ENCODE peak calls at places on chromosomes 2 and 18, in eight cellular contexts. One of them, this sample, is unnamed.

GRCh38 chr2:172251231-172251630 is 148.5 kb upstream of the DLX2 start:
- DNase-seq in psoas muscle: no peak
- DNase-seq in CD4-positive, alpha-beta memory T cell: no peak
- DNase-seq in GM23338: no peak
- DNase-seq in naive thymus-derived CD4-positive, alpha-beta T cell: no peak
- DNase-seq in left ventricle myocardium inferior: no peak
- DNase-seq in right lobe of liver: no peak
- DNase-seq in CD8-positive, alpha-beta memory T cell: no peak
- DNase-seq in this sample: no peak

GRCh38 chr2:101188683-101189405 is 37.7 kb upstream of the TBC1D8 start:
- DNase-seq in psoas muscle: no peak
- DNase-seq in CD4-positive, alpha-beta memory T cell: no peak
- DNase-seq in GM23338: peak; percentile 89
- DNase-seq in naive thymus-derived CD4-positive, alpha-beta T cell: no peak
- DNase-seq in left ventricle myocardium inferior: no peak
- DNase-seq in right lobe of liver: no peak
- DNase-seq in CD8-positive, alpha-beta memory T cell: no peak
- DNase-seq in this sample: peak; percentile 89

GRCh38 chr2:20067992-20068727 is 16.7 kb upstream of the LAPTM4A start:
- DNase-seq in psoas muscle: no peak
- DNase-seq in CD4-positive, alpha-beta memory T cell: no peak
- DNase-seq in GM23338: no peak
- DNase-seq in naive thymus-derived CD4-positive, alpha-beta T cell: no peak
- DNase-seq in left ventricle myocardium inferior: no peak
- DNase-seq in right lobe of liver: no peak
- DNase-seq in CD8-positive, alpha-beta memory T cell: no peak
- DNase-seq in this sample: no peak

GRCh38 chr18:22558945-22559385 is 141.2 kb upstream of the CTAGE1 start:
- DNase-seq in psoas muscle: peak; percentile 36
- DNase-seq in CD4-positive, alpha-beta memory T cell: no peak
- DNase-seq in GM23338: peak; percentile 40
- DNase-seq in naive thymus-derived CD4-positive, alpha-beta T cell: no peak
- DNase-seq in left ventricle myocardium inferior: peak; percentile 66
- DNase-seq in right lobe of liver: peak; percentile 89
- DNase-seq in CD8-positive, alpha-beta memory T cell: no peak
- DNase-seq in this sample: peak; percentile 62

GRCh38 chr2:135043345-135043744 is 3.9 kb downstream of the MAP3K19 start:
- DNase-seq in psoas muscle: no peak
- DNase-seq in CD4-positive, alpha-beta memory T cell: peak; percentile 9
- DNase-seq in GM23338: peak; percentile 17
- DNase-seq in naive thymus-derived CD4-positive, alpha-beta T cell: no peak
- DNase-seq in left ventricle myocardium inferior: no peak
- DNase-seq in right lobe of liver: no peak
- DNase-seq in CD8-positive, alpha-beta memory T cell: no peak
- DNase-seq in this sample: peak; percentile 57

GRCh38 chr18:76472811-76473210 is 22.2 kb downstream of the ZNF516 start:
- DNase-seq in psoas muscle: no peak
- DNase-seq in CD4-positive, alpha-beta memory T cell: no peak
- DNase-seq in GM23338: no peak
- DNase-seq in naive thymus-derived CD4-positive, alpha-beta T cell: no peak
- DNase-seq in left ventricle myocardium inferior: no peak
- DNase-seq in right lobe of liver: no peak
- DNase-seq in CD8-positive, alpha-beta memory T cell: no peak
- DNase-seq in this sample: no peak

GRCh38 chr2:96870631-96871255 is 863 bp upstream of the SEMA4C start:
- DNase-seq in psoas muscle: no peak
- DNase-seq in CD4-positive, alpha-beta memory T cell: peak; percentile 80
- DNase-seq in GM23338: peak; percentile 34
- DNase-seq in naive thymus-derived CD4-positive, alpha-beta T cell: peak; percentile 73
- DNase-seq in left ventricle myocardium inferior: no peak
- DNase-seq in right lobe of liver: no peak
- DNase-seq in CD8-positive, alpha-beta memory T cell: peak; percentile 78
- DNase-seq in this sample: no peak

GRCh38 chr2:236334122-236334876 is 70.1 kb upstream of the ASB18 start:
- DNase-seq in psoas muscle: peak; percentile 55
- DNase-seq in CD4-positive, alpha-beta memory T cell: no peak
- DNase-seq in GM23338: no peak
- DNase-seq in naive thymus-derived CD4-positive, alpha-beta T cell: no peak
- DNase-seq in left ventricle myocardium inferior: peak; percentile 56
- DNase-seq in right lobe of liver: no peak
- DNase-seq in CD8-positive, alpha-beta memory T cell: no peak
- DNase-seq in this sample: no peak

GRCh38 chr2:216765810-216766259 is 70.5 kb upstream of the IGFBP5 start:
- DNase-seq in psoas muscle: no peak
- DNase-seq in CD4-positive, alpha-beta memory T cell: no peak
- DNase-seq in GM23338: peak; percentile 88
- DNase-seq in naive thymus-derived CD4-positive, alpha-beta T cell: no peak
- DNase-seq in left ventricle myocardium inferior: peak; percentile 33
- DNase-seq in right lobe of liver: no peak
- DNase-seq in CD8-positive, alpha-beta memory T cell: no peak
- DNase-seq in this sample: peak; percentile 91

DNA sequence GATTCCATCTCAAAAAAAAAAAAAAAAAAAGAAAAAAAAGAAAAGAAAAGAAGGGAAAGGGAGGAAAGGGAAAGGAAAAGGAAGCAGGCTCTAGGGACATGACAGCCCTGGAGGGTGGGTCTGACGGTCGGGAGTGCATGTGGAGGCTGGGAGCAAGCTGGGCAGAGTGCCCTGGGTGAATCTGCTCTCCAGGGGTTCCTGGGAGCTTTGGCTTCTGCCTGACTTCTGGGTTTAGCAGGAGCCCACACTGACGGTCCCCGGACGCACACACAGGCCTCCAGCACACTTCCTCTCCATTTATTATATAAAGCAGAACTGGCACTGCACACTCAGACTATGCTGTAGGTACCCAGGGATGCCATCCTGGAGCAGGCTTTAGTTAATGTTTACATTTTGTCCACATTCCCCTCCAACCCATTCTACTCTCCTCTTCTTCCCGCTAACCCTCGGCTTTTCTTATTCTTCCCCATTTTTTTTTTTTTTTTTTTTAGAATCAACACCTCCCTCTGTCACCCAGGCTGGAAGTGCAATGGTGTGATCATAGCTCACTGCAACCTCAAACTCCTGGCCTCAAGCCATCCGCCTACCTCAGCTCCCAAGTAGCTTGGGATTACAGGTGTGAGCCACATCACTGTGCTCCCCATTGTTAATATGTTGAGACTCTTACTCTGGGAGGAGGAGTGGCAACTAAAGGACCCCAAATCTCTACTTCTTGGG is 151.1 kb upstream of the SLC1A4 start:
- DNase-seq in psoas muscle: peak; percentile 31
- DNase-seq in CD4-positive, alpha-beta memory T cell: no peak
- DNase-seq in GM23338: no peak
- DNase-seq in naive thymus-derived CD4-positive, alpha-beta T cell: no peak
- DNase-seq in left ventricle myocardium inferior: peak; percentile 22
- DNase-seq in right lobe of liver: no peak
- DNase-seq in CD8-positive, alpha-beta memory T cell: no peak
- DNase-seq in this sample: no peak
- H3K4me3 ChIP-seq in psoas muscle: no peak overlapping the region
- H3K4me3 ChIP-seq in CD4-positive, alpha-beta memory T cell: no peak overlapping the region
- H3K4me3 ChIP-seq in GM23338: no peak overlapping the region
- H3K4me3 ChIP-seq in naive thymus-derived CD4-positive, alpha-beta T cell: no peak overlapping the region
- H3K4me3 ChIP-seq in left ventricle myocardium inferior: no peak overlapping the region
- H3K4me3 ChIP-seq in right lobe of liver: no peak overlapping the region
- H3K4me3 ChIP-seq in CD8-positive, alpha-beta memory T cell: no peak overlapping the region
- H3K4me3 ChIP-seq in this sample: no peak overlapping the region

GRCh38 chr2:121193185-121193584 is 91.8 kb downstream of the TFCP2L1 start:
- DNase-seq in psoas muscle: no peak
- DNase-seq in CD4-positive, alpha-beta memory T cell: no peak
- DNase-seq in GM23338: no peak
- DNase-seq in naive thymus-derived CD4-positive, alpha-beta T cell: no peak
- DNase-seq in left ventricle myocardium inferior: no peak
- DNase-seq in right lobe of liver: no peak
- DNase-seq in CD8-positive, alpha-beta memory T cell: no peak
- DNase-seq in this sample: no peak

GRCh38 chr2:121196132-121196848 is 88.7 kb downstream of the TFCP2L1 start:
- DNase-seq in psoas muscle: peak; percentile 49
- DNase-seq in CD4-positive, alpha-beta memory T cell: no peak
- DNase-seq in GM23338: peak; percentile 38
- DNase-seq in naive thymus-derived CD4-positive, alpha-beta T cell: no peak
- DNase-seq in left ventricle myocardium inferior: no peak
- DNase-seq in right lobe of liver: peak; percentile 38
- DNase-seq in CD8-positive, alpha-beta memory T cell: no peak
- DNase-seq in this sample: peak; percentile 66

GRCh38 chr2:121192576-121192975 is 92.4 kb downstream of the TFCP2L1 start:
- DNase-seq in psoas muscle: no peak
- DNase-seq in CD4-positive, alpha-beta memory T cell: no peak
- DNase-seq in GM23338: no peak
- DNase-seq in naive thymus-derived CD4-positive, alpha-beta T cell: no peak
- DNase-seq in left ventricle myocardium inferior: no peak
- DNase-seq in right lobe of liver: no peak
- DNase-seq in CD8-positive, alpha-beta memory T cell: no peak
- DNase-seq in this sample: no peak

GRCh38 chr2:121195036-121195435 is 90.0 kb downstream of the TFCP2L1 start:
- DNase-seq in psoas muscle: no peak
- DNase-seq in CD4-positive, alpha-beta memory T cell: no peak
- DNase-seq in GM23338: no peak
- DNase-seq in naive thymus-derived CD4-positive, alpha-beta T cell: no peak
- DNase-seq in left ventricle myocardium inferior: no peak
- DNase-seq in right lobe of liver: peak; percentile 33
- DNase-seq in CD8-positive, alpha-beta memory T cell: no peak
- DNase-seq in this sample: no peak

GRCh38 chr2:121194626-121195025 is 90.4 kb downstream of the TFCP2L1 start:
- DNase-seq in psoas muscle: no peak
- DNase-seq in CD4-positive, alpha-beta memory T cell: no peak
- DNase-seq in GM23338: no peak
- DNase-seq in naive thymus-derived CD4-positive, alpha-beta T cell: no peak
- DNase-seq in left ventricle myocardium inferior: no peak
- DNase-seq in right lobe of liver: no peak
- DNase-seq in CD8-positive, alpha-beta memory T cell: no peak
- DNase-seq in this sample: no peak
- H3K4me1 ChIP-seq in psoas muscle: peaks cover 7% of the 10 kb centered on the region
- H3K4me1 ChIP-seq in CD4-positive, alpha-beta memory T cell: no peaks in the 10 kb centered on the region
- H3K4me1 ChIP-seq in GM23338: no peaks in the 10 kb centered on the region
- H3K4me1 ChIP-seq in naive thymus-derived CD4-positive, alpha-beta T cell: no peaks in the 10 kb centered on the region
- H3K4me1 ChIP-seq in left ventricle myocardium inferior: peaks cover 9% of the 10 kb centered on the region
- H3K4me1 ChIP-seq in right lobe of liver: no peaks in the 10 kb centered on the region
- H3K4me1 ChIP-seq in CD8-positive, alpha-beta memory T cell: no peaks in the 10 kb centered on the region
- H3K4me1 ChIP-seq in this sample: no peaks in the 10 kb centered on the region

DNA sequence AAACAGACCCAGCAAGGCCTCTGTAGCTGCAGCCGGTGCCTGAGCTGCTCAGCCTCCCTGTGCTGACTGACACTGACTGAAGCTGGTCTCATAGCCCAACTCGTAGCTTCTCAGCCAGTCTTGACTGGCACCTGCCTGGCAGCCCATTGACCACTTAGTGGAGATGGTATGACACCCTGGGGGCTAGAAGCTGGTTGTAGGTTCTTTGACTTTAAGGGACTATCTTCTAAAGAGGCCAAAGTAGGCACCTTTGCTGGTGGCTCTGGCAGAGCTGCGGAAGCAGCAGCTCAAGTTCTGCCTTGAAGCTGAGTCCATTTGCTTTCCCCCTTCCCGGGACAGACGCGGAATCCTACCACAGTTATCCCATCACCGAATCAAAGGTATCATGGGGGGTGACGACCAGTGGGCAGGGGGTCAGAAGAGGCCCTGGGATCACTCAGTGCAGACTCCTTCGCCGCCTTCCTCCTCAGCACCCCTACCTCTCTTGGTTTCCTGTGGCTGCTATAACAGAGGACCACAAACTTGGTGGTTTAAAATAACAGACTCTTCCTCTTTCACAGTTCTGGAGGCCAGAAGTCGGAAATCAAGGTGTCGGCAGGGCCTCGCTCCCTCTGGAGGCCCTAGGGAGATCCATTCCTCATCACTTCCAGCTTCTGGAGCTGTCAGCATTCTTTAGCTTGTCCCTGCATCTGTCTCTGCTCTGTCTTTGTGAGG is 13.8 kb upstream of the FOSL2 start:
- DNase-seq in psoas muscle: no peak
- DNase-seq in CD4-positive, alpha-beta memory T cell: no peak
- DNase-seq in GM23338: no peak
- DNase-seq in naive thymus-derived CD4-positive, alpha-beta T cell: no peak
- DNase-seq in left ventricle myocardium inferior: no peak
- DNase-seq in right lobe of liver: no peak
- DNase-seq in CD8-positive, alpha-beta memory T cell: no peak
- DNase-seq in this sample: no peak
- H3K4me3 ChIP-seq in psoas muscle: peak overlapping the region; percentile 31
- H3K4me3 ChIP-seq in CD4-positive, alpha-beta memory T cell: no peak overlapping the region
- H3K4me3 ChIP-seq in GM23338: no peak overlapping the region
- H3K4me3 ChIP-seq in naive thymus-derived CD4-positive, alpha-beta T cell: no peak overlapping the region
- H3K4me3 ChIP-seq in left ventricle myocardium inferior: no peak overlapping the region
- H3K4me3 ChIP-seq in right lobe of liver: no peak overlapping the region
- H3K4me3 ChIP-seq in CD8-positive, alpha-beta memory T cell: no peak overlapping the region
- H3K4me3 ChIP-seq in this sample: no peak overlapping the region

GRCh38 chr2:239261336-239261735 is 139.5 kb downstream of the HDAC4 start:
- DNase-seq in psoas muscle: no peak
- DNase-seq in CD4-positive, alpha-beta memory T cell: no peak
- DNase-seq in GM23338: no peak
- DNase-seq in naive thymus-derived CD4-positive, alpha-beta T cell: no peak
- DNase-seq in left ventricle myocardium inferior: no peak
- DNase-seq in right lobe of liver: no peak
- DNase-seq in CD8-positive, alpha-beta memory T cell: no peak
- DNase-seq in this sample: no peak

GRCh38 chr2:239261796-239262475 is 138.9 kb downstream of the HDAC4 start:
- DNase-seq in psoas muscle: no peak
- DNase-seq in CD4-positive, alpha-beta memory T cell: no peak
- DNase-seq in GM23338: no peak
- DNase-seq in naive thymus-derived CD4-positive, alpha-beta T cell: no peak
- DNase-seq in left ventricle myocardium inferior: no peak
- DNase-seq in right lobe of liver: no peak
- DNase-seq in CD8-positive, alpha-beta memory T cell: no peak
- DNase-seq in this sample: peak; percentile 12

GRCh38 chr2:239263231-239263936 is 137.4 kb downstream of the HDAC4 start:
- DNase-seq in psoas muscle: peak; percentile 23
- DNase-seq in CD4-positive, alpha-beta memory T cell: no peak
- DNase-seq in GM23338: no peak
- DNase-seq in naive thymus-derived CD4-positive, alpha-beta T cell: no peak
- DNase-seq in left ventricle myocardium inferior: no peak
- DNase-seq in right lobe of liver: no peak
- DNase-seq in CD8-positive, alpha-beta memory T cell: no peak
- DNase-seq in this sample: peak; percentile 30

GRCh38 chr2:239263937-239264837 is 136.6 kb downstream of the HDAC4 start:
- DNase-seq in psoas muscle: peak; percentile 31
- DNase-seq in CD4-positive, alpha-beta memory T cell: peak; percentile 22
- DNase-seq in GM23338: no peak
- DNase-seq in naive thymus-derived CD4-positive, alpha-beta T cell: no peak
- DNase-seq in left ventricle myocardium inferior: no peak
- DNase-seq in right lobe of liver: no peak
- DNase-seq in CD8-positive, alpha-beta memory T cell: peak; percentile 74
- DNase-seq in this sample: no peak

DNA sequence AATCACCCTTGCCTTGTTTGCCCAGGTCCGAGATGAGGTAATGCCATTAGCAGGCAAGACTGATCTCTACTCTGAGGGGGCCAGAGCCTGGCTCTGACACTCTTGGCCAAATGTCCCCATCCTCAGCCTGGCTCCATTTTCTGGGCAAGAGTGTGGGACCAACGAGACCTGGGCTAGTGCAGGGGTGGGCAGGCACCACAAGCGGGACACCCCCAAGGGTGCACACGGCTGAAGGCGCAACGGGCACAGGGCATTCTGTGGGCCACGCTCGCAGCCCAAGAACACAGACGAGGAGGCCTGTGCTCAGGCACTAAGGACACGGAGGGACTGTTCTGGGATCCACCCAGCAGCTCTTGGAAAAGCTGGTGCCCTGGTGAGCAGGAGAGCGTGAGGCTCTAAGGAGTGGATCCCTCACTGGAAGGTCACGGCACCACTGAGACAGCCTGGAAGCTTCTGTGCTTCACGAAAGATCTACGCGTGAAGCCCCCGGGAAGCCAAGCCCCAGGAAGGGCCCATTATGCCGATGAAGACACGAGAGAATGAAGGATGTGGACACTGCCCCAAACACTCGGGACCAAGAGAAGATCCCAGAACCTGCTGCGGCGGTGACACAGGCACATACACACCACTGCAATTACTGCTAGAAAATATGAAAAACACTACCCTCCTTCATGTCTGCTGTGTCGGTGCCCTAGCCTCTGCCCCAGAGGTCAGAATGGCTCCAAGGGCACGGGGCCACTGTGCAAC is 138.2 kb downstream of the HDAC4 start:
- DNase-seq in psoas muscle: no peak
- DNase-seq in CD4-positive, alpha-beta memory T cell: no peak
- DNase-seq in GM23338: no peak
- DNase-seq in naive thymus-derived CD4-positive, alpha-beta T cell: no peak
- DNase-seq in left ventricle myocardium inferior: no peak
- DNase-seq in right lobe of liver: no peak
- DNase-seq in CD8-positive, alpha-beta memory T cell: no peak
- DNase-seq in this sample: peak; percentile 17
- H3K4me1 ChIP-seq in psoas muscle: peaks cover 92% of the 10 kb centered on the region
- H3K4me1 ChIP-seq in CD4-positive, alpha-beta memory T cell: peaks cover 97% of the 10 kb centered on the region
- H3K4me1 ChIP-seq in GM23338: peaks cover 17% of the 10 kb centered on the region
- H3K4me1 ChIP-seq in naive thymus-derived CD4-positive, alpha-beta T cell: peaks cover 65% of the 10 kb centered on the region
- H3K4me1 ChIP-seq in left ventricle myocardium inferior: peaks cover 82% of the 10 kb centered on the region
- H3K4me1 ChIP-seq in right lobe of liver: peaks cover 13% of the 10 kb centered on the region
- H3K4me1 ChIP-seq in CD8-positive, alpha-beta memory T cell: peaks cover 86% of the 10 kb centered on the region
- H3K4me1 ChIP-seq in this sample: peaks cover 10% of the 10 kb centered on the region